ENCODE peak calls at places on chromosomes 7 and 10, in ten cellular contexts. O is cardiac muscle cell; X is suprapubic skin; V is CD8-positive, alpha-beta memory T cell; H is psoas muscle; N is GM23338; F is left ventricle myocardium inferior; K is body of pancreas; C is tibial nerve; Q is CD8-positive, alpha-beta T cell. S is an unnamed sample.

GRCh38 chr7:33645096-33645495 is 260.2 kb upstream of the BMPER start:
- DNase-seq in K (no peak), X (no peak), Q (no peak), F (no peak), V (no peak), O (no peak), H (no peak), C (no peak), N (no peak), S (no peak)

GRCh38 chr7:2708041-2708440 is 20.0 kb downstream of the AMZ1 start:
- DNase-seq in X (no peak), N (no peak), K (no peak), O (no peak), Q (no peak), C (no peak), V (no peak), H (no peak), F (no peak), S (no peak)

GRCh38 chr10:69845574-69846251 is 44.0 kb downstream of the COL13A1 start:
- DNase-seq in N (no peak), V (no peak), H (peak; percentile 90), Q (no peak), C (no peak), X (no peak), F (peak; percentile 62), K (peak; percentile 40), O (peak; percentile 46), S (no peak)

GRCh38 chr7:86904949-86905834 is 154.3 kb downstream of the ELAPOR2 start:
- DNase-seq in N (peak; percentile 67), Q (no peak), V (no peak), H (no peak), F (no peak), K (peak; percentile 37), O (no peak), X (no peak), C (no peak), S (peak; percentile 37)

GRCh38 chr10:30387646-30388243 is 38.7 kb upstream of the MTPAP start:
- DNase-seq in X (no peak), V (no peak), C (no peak), H (no peak), K (no peak), N (no peak), Q (no peak), F (no peak), O (no peak), S (no peak)

GRCh38 chr10:12348870-12349627 is at the start of gene CAMK1D:
- DNase-seq in O (peak; percentile 74), H (peak; percentile 87), N (peak; percentile 88), F (peak; percentile 82), Q (peak; percentile 91), K (peak; percentile 87), V (peak; percentile 83), C (peak; percentile 49), X (peak; percentile 91), S (peak; percentile 63)

GRCh38 chr7:6536899-6537298 is 14.4 kb downstream of the GRID2IP start:
- DNase-seq in F (no peak), X (no peak), V (no peak), K (no peak), N (peak; percentile 94), C (no peak), H (no peak), O (peak; percentile 74), Q (no peak), S (no peak)

GRCh38 chr7:125136341-125136740 is 206.7 kb upstream of the POT1 start:
- DNase-seq in Q (no peak), V (no peak), C (no peak), X (no peak), F (no peak), N (peak; percentile 38), K (no peak), O (no peak), H (no peak), S (no peak)

GRCh38 chr10:109859221-109859620 is 64.1 kb downstream of the XPNPEP1 start:
- DNase-seq in N (no peak), F (no peak), V (no peak), X (no peak), K (no peak), Q (no peak), C (no peak), O (no peak), H (no peak), S (no peak)

GRCh38 chr7:78472519-78472918 is 673.9 kb downstream of the PHTF2 start:
- DNase-seq in H (no peak), F (no peak), V (no peak), X (no peak), N (no peak), K (no peak), Q (no peak), C (no peak), O (no peak), S (no peak)

GRCh38 chr10:109895095-109895818 is 28.1 kb downstream of the XPNPEP1 start:
- DNase-seq in H (peak; percentile 71), F (peak; percentile 74), K (peak; percentile 45), V (no peak), C (peak; percentile 47), Q (no peak), X (no peak), N (no peak), O (peak; percentile 81), S (no peak)

GRCh38 chr7:47449810-47450586 is 131.9 kb downstream of the TNS3 start:
- DNase-seq in F (no peak), Q (no peak), X (no peak), H (no peak), V (no peak), C (no peak), O (no peak), K (no peak), N (no peak), S (no peak)

GRCh38 chr10:121645696-121646095 is 47.5 kb upstream of the FGFR2 start:
- DNase-seq in V (no peak), K (no peak), O (no peak), Q (no peak), C (no peak), X (no peak), H (no peak), F (no peak), N (no peak), S (no peak)

GRCh38 chr10:78804356-78805032 is 264.3 kb upstream of the ZMIZ1 start:
- DNase-seq in V (no peak), H (no peak), C (no peak), N (no peak), F (peak; percentile 57), X (no peak), K (no peak), O (no peak), Q (no peak), S (no peak)

GRCh38 chr10:38102889-38103288 is 8.8 kb downstream of the ZNF37A start:
- DNase-seq in O (no peak), H (no peak), C (no peak), N (no peak), X (no peak), K (no peak), Q (no peak), V (no peak), F (no peak), S (no peak)
- H3K36me3 ChIP-seq in O (no peaks in the 10 kb centered on the region), H (peaks cover 12% of the 10 kb centered on the region), C (peaks cover 92% of the 10 kb centered on the region), N (peaks cover 20% of the 10 kb centered on the region), X (peaks cover 78% of the 10 kb centered on the region), K (peaks cover 27% of the 10 kb centered on the region), Q (peaks cover 17% of the 10 kb centered on the region), V (peaks cover 27% of the 10 kb centered on the region), F (peaks cover 97% of the 10 kb centered on the region), S (peaks cover 10% of the 10 kb centered on the region)

DNA sequence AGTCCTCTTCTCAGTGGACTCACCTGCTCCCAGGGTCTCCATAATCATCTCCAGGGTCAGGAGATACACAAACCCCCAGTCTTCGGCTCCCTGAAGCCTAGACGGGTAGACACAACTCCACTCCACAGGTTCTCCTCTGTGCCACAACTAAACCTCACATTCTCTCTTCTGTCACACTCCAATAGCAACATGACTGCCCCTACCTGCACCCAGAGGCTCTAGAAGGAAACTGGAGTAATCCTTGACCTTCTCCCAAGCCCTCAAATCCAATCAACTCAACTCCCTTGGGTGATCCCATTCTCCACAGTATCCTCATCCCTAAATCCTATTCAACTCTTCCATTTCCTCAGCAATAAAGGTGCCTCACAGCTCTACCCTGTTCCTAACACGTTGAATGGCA is 16.2 kb downstream of the HNRNPF start:
- DNase-seq in H (no peak), C (no peak), K (no peak), X (no peak), O (no peak), V (no peak), F (no peak), Q (no peak), N (no peak), S (no peak)
- H3K4me1 ChIP-seq in H (peaks cover 19% of the 10 kb centered on the region), C (peaks cover 78% of the 10 kb centered on the region), K (peaks cover 24% of the 10 kb centered on the region), X (peaks cover 65% of the 10 kb centered on the region), O (peaks cover 12% of the 10 kb centered on the region), V (peaks cover 74% of the 10 kb centered on the region), F (peaks cover 79% of the 10 kb centered on the region), Q (peaks cover 43% of the 10 kb centered on the region), N (peaks cover 24% of the 10 kb centered on the region), S (peaks cover 17% of the 10 kb centered on the region)

GRCh38 chr7:143447500-143447899 is 4.2 kb downstream of the TAS2R60 start:
- DNase-seq in Q (no peak), C (no peak), N (no peak), V (no peak), X (no peak), H (no peak), K (no peak), O (no peak), F (no peak), S (no peak)

GRCh38 chr7:143449793-143450192 is 6.5 kb downstream of the TAS2R60 start:
- DNase-seq in K (no peak), V (no peak), X (no peak), N (no peak), Q (no peak), O (no peak), C (no peak), F (no peak), H (no peak), S (no peak)

GRCh38 chr7:143444785-143445184 is 1.5 kb downstream of the TAS2R60 start:
- DNase-seq in F (no peak), Q (no peak), O (no peak), N (no peak), H (no peak), V (no peak), X (no peak), K (no peak), C (no peak), S (no peak)

GRCh38 chr7:143452495-143452894 is 9.2 kb downstream of the TAS2R60 start:
- DNase-seq in O (no peak), F (no peak), N (no peak), X (no peak), Q (no peak), C (no peak), H (no peak), K (no peak), V (no peak), S (no peak)

GRCh38 chr7:143448429-143448828 is 5.2 kb downstream of the TAS2R60 start:
- DNase-seq in N (no peak), O (no peak), Q (no peak), K (no peak), C (no peak), H (no peak), F (no peak), V (no peak), X (no peak), S (no peak)
- H3K36me3 ChIP-seq in N (no peaks in the 10 kb centered on the region), O (no peaks in the 10 kb centered on the region), Q (no peaks in the 10 kb centered on the region), K (no peaks in the 10 kb centered on the region), C (no peaks in the 10 kb centered on the region), H (no peaks in the 10 kb centered on the region), F (no peaks in the 10 kb centered on the region), V (no peaks in the 10 kb centered on the region), X (no peaks in the 10 kb centered on the region), S (no peaks in the 10 kb centered on the region)

DNA sequence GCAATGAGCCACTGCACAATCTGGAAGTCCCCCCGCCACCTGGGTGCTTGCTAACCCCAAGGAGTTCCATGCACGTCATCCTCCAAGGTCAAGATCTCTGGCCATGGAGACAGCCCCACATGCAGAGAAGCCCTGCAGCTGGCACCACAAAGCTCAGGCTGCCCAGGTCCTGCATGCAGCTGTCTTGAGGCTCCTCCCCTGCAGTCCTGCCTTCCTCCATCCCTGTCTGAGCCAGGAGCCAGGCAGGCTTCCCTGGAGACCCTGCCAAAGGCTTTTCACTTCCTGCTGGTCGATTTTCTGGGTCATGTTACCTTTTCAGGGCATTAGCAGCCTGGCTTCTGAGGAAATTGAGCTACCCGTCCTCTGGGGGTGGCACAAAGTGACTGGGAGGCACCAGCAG is 12.5 kb upstream of the TMEM72 start:
- DNase-seq in K (no peak), F (no peak), H (no peak), C (no peak), Q (no peak), O (no peak), X (no peak), V (no peak), N (no peak), S (no peak)
- H3K4me1 ChIP-seq in K (peaks cover 14% of the 10 kb centered on the region), F (no peaks in the 10 kb centered on the region), H (no peaks in the 10 kb centered on the region), C (peaks cover 4% of the 10 kb centered on the region), Q (no peaks in the 10 kb centered on the region), O (peaks cover 7% of the 10 kb centered on the region), X (no peaks in the 10 kb centered on the region), V (no peaks in the 10 kb centered on the region), N (peaks cover 6% of the 10 kb centered on the region), S (no peaks in the 10 kb centered on the region)